ENCODE peak calls at places on chromosomes 6 and 20, in nine cellular contexts. M is LoVo; A is fibroblast of the aortic adventitia; Y is mammary epithelial cell; P is effector CD4-positive, alpha-beta T cell; X is Daoy; D is tibial artery; I is globus pallidus; T is OCI-LY7. C is an unnamed sample.

GRCh38 chr6:159943101-159943632 is 25.7 kb upstream of the IGF2R start:
- DNase-seq in D (peak), Y (peak), M (no peak), I (no peak), P (no peak), A (peak), T (no peak), X (no peak), C (no peak)

GRCh38 chr6:90284745-90285481 is 11.7 kb downstream of the BACH2 start:
- DNase-seq in T (no peak), Y (peak), X (peak), A (peak), P (no peak), I (peak), M (no peak), D (no peak), C (peak)

GRCh38 chr6:102356170-102356569 is 962.7 kb downstream of the GRIK2 start:
- DNase-seq in Y (no peak), X (no peak), T (no peak), I (no peak), A (no peak), P (no peak), D (peak), M (no peak), C (no peak)

GRCh38 chr6:152185158-152185574 is 377.7 kb downstream of the ESR1 start:
- DNase-seq in A (no peak), Y (no peak), I (no peak), P (peak), D (no peak), X (no peak), M (no peak), T (peak), C (peak)

GRCh38 chr20:39376788-39377187 is 414.6 kb downstream of the DHX35 start:
- DNase-seq in P (no peak), I (no peak), T (no peak), M (no peak), X (no peak), D (no peak), A (no peak), Y (no peak), C (no peak)

GRCh38 chr6:147297663-147298313 is 93.6 kb downstream of the STXBP5 start:
- DNase-seq in M (no peak), Y (no peak), X (no peak), T (no peak), D (no peak), A (no peak), P (no peak), I (no peak), C (no peak)

GRCh38 chr20:1831606-1832005 is 63.6 kb upstream of the SIRPA start:
- DNase-seq in I (no peak), X (no peak), P (no peak), D (no peak), Y (no peak), A (no peak), T (no peak), M (no peak), C (no peak)

GRCh38 chr6:156686429-156686939 is 90.7 kb upstream of the ARID1B start:
- DNase-seq in I (peak), T (peak), A (peak), Y (peak), X (peak), M (peak), D (no peak), P (peak), C (no peak)

GRCh38 chr6:151440930-151441329 is 11.0 kb downstream of the RMND1 start:
- DNase-seq in T (peak), X (no peak), A (peak), I (no peak), Y (no peak), M (no peak), P (no peak), D (no peak), C (peak)

GRCh38 chr20:4151991-4152695 is 136.8 kb upstream of the RNF24 start:
- DNase-seq in Y (no peak), M (no peak), D (no peak), X (peak), I (no peak), A (peak), P (no peak), T (no peak), C (no peak)

GRCh38 chr20:6622041-6622440 is 145.4 kb upstream of the BMP2 start:
- DNase-seq in I (no peak), Y (no peak), M (no peak), A (peak), T (no peak), P (no peak), X (no peak), D (no peak), C (no peak)

GRCh38 chr6:104253236-104253635 is 606.5 kb downstream of the HACE1 start:
- DNase-seq in Y (no peak), X (no peak), T (no peak), I (no peak), M (no peak), A (no peak), P (no peak), D (no peak), C (no peak)

C was measured in central memory CD4-positive, alpha-beta T cell.